ENCODE peak calls at places on chromosomes 5 and 9, in four cellular contexts. G is Right ventricle myocardium inferior, M is DMS 273 treated with DMSO at 0.1 percent for 48 hours, E is MCF 10A. A is an unnamed sample.

GRCh38 chr5:158958048-158958994 is 141.4 kb downstream of the EBF1 start:
- DNase-seq in G (no peak), E (no peak), M (no peak), A (no peak)

GRCh38 chr5:150615141-150615699 is 25.2 kb upstream of the SYNPO start:
- DNase-seq in M (peak), G (peak), E (peak), A (no peak)

GRCh38 chr5:90220554-90220953 is 189.0 kb downstream of the CETN3 start:
- DNase-seq in E (no peak), G (no peak), M (no peak), A (no peak)

GRCh38 chr9:95667789-95668188 is 151.0 kb upstream of the PTCH1 start:
- DNase-seq in G (no peak), M (no peak), E (no peak), A (no peak)

GRCh38 chr9:89731262-89731980 is 126.6 kb downstream of the GADD45G start:
- DNase-seq in G (no peak), E (no peak), M (no peak), A (no peak)

GRCh38 chr5:58455066-58455465 is 4.8 kb downstream of the PLK2 start:
- DNase-seq in E (no peak), G (no peak), M (no peak), A (no peak)

GRCh38 chr9:120186276-120186675 is 393.7 kb downstream of the CDK5RAP2 start:
- DNase-seq in M (no peak), E (no peak), G (no peak), A (no peak)

GRCh38 chr5:157390179-157390923 is 69.7 kb upstream of the NIPAL4 start:
- DNase-seq in E (peak), M (no peak), G (no peak), A (peak)

GRCh38 chr5:87368601-87369000 is 44.1 kb downstream of the CCNH start:
- DNase-seq in E (no peak), G (no peak), M (no peak), A (no peak)

GRCh38 chr9:22114956-22115355 is 105.9 kb upstream of the CDKN2B start:
- DNase-seq in E (no peak), G (no peak), M (no peak), A (no peak)

GRCh38 chr9:130343445-130343918 is 77.9 kb downstream of the HMCN2 start:
- DNase-seq in M (no peak), G (peak), E (peak), A (no peak)

GRCh38 chr9:112074250-112075008 is 100.7 kb downstream of the SUSD1 start:
- DNase-seq in M (no peak), G (peak), E (peak), A (peak)

GRCh38 chr5:94175912-94176311 is 434.5 kb upstream of the POU5F2 start:
- DNase-seq in E (no peak), M (no peak), G (no peak), A (no peak)

GRCh38 chr5:179154991-179155955 is 95.1 kb downstream of the ZNF354C start:
- DNase-seq in M (no peak), G (no peak), E (no peak), A (no peak)

GRCh38 chr5:126801992-126802294 is 25.0 kb downstream of the LMNB1 start:
- DNase-seq in M (no peak), G (no peak), E (peak), A (peak)

GRCh38 chr9:89748831-89749499 is 144.2 kb downstream of the GADD45G start:
- DNase-seq in E (no peak), G (no peak), M (peak), A (no peak)

GRCh38 chr5:35319231-35320002 is 89.1 kb upstream of the PRLR start:
- DNase-seq in E (peak), M (no peak), G (peak), A (no peak)

GRCh38 chr9:131467214-131467935 is 35.3 kb upstream of the POMT1 start:
- DNase-seq in E (no peak), G (no peak), M (no peak), A (no peak)

GRCh38 chr5:107806705-107807104 is 136.0 kb upstream of the EFNA5 start:
- DNase-seq in G (no peak), E (peak), M (peak), A (no peak)

GRCh38 chr5:80437326-80437725 is 29.5 kb downstream of the ZFYVE16 start:
- DNase-seq in G (no peak), E (no peak), M (no peak), A (no peak)

GRCh38 chr9:120477534-120478001 is 102.4 kb downstream of the CDK5RAP2 start:
- DNase-seq in E (peak), G (peak), M (peak), A (peak)

GRCh38 chr5:89399553-89399952 is 516.6 kb upstream of the MEF2C start:
- DNase-seq in M (no peak), G (no peak), E (no peak), A (no peak)

GRCh38 chr9:87545858-87546257 is 48.2 kb downstream of the DAPK1 start:
- DNase-seq in M (no peak), E (peak), G (no peak), A (no peak)

GRCh38 chr5:39360483-39361071 is 3.7 kb downstream of the C9 start:
- DNase-seq in M (no peak), E (peak), G (no peak), A (no peak)

A was measured in hepatic stellate cell.